ENCODE peak calls at places on chromosomes 4 and X, in six cellular contexts. L, X, D, K, O and E are unnamed samples.
A peak's percentile ranks its signal among the peaks of the same experiment; 100 is the strongest.

GRCh38 chr4:4651811-4652609 is 110.2 kb upstream of the STX18 start:
- DNase-seq in D (peak; percentile 76), O (no peak), L (no peak), X (peak; percentile 47), K (no peak), E (no peak)

GRCh38 chr4:80201326-80202151 is 4.2 kb downstream of the PRDM8 start:
- DNase-seq in K (no peak), O (peak; percentile 75), X (no peak), L (peak; percentile 89), D (peak; percentile 48), E (no peak)

GRCh38 chrX:102767287-102767686 is 46.7 kb downstream of the GPRASP3 start:
- DNase-seq in D (no peak), L (no peak), O (no peak), K (no peak), X (no peak), E (no peak)

GRCh38 chr4:24856586-24856985 is 56.3 kb downstream of the CCDC149 start:
- DNase-seq in X (no peak), O (peak; percentile 80), D (peak; percentile 87), L (peak; percentile 67), K (no peak), E (no peak)

GRCh38 chr4:140046573-140046972 is 107.4 kb downstream of the MAML3 start:
- DNase-seq in O (no peak), D (peak; percentile 77), X (no peak), L (no peak), K (no peak), E (no peak)

GRCh38 chr4:148530114-148530513 is 87.9 kb upstream of the NR3C2 start:
- DNase-seq in D (no peak), K (no peak), X (no peak), O (no peak), L (peak; percentile 55), E (no peak)

GRCh38 chr4:157895205-157895604 is 277.6 kb downstream of the GASK1B start:
- DNase-seq in D (peak; percentile 47), K (no peak), L (no peak), O (no peak), X (peak; percentile 29), E (no peak)

GRCh38 chr4:158630893-158631292 is 40.8 kb downstream of the C4orf46 start:
- DNase-seq in K (no peak), O (no peak), X (no peak), L (peak; percentile 59), D (no peak), E (no peak)

GRCh38 chr4:115759231-115759630 is 645.8 kb upstream of the NDST4 start:
- DNase-seq in K (no peak), X (no peak), D (no peak), L (no peak), O (no peak), E (no peak)

GRCh38 chr4:148120216-148120615 is 322.0 kb downstream of the NR3C2 start:
- DNase-seq in O (no peak), L (no peak), X (no peak), K (no peak), D (no peak), E (no peak)

GRCh38 chrX:47836164-47837072 is at the start of gene ZNF81:
- DNase-seq in X (peak; percentile 95), L (peak; percentile 96), O (peak; percentile 96), D (peak; percentile 98), K (peak; percentile 85), E (peak; percentile 91)

GRCh38 chrX:154511761-154512160 is 4.3 kb downstream of the FAM3A start:
- DNase-seq in L (no peak), K (no peak), O (no peak), X (no peak), D (no peak), E (no peak)

GRCh38 chr4:188197566-188197965 is 58.3 kb downstream of the TRIML1 start:
- DNase-seq in O (no peak), X (no peak), K (no peak), L (no peak), D (no peak), E (no peak)

GRCh38 chr4:98838977-98839618 is 89.8 kb downstream of the EIF4E start:
- DNase-seq in L (peak; percentile 15), X (no peak), O (peak; percentile 30), D (peak; percentile 5), K (no peak), E (no peak)

GRCh38 chr4:12729384-12729783 is 754.8 kb downstream of the RAB28 start:
- DNase-seq in O (peak; percentile 45), K (no peak), L (peak; percentile 15), D (peak; percentile 33), X (no peak), E (no peak)

GRCh38 chrX:31580726-31581125 is 508.9 kb upstream of the FTHL17 start:
- DNase-seq in O (peak; percentile 67), D (peak; percentile 72), K (no peak), L (peak; percentile 52), X (no peak), E (no peak)

GRCh38 chr4:55951191-55951922 is 2.6 kb downstream of the CEP135 start:
- DNase-seq in D (no peak), K (no peak), O (no peak), X (no peak), L (no peak), E (no peak)

GRCh38 chr4:87555751-87556619 is 26.8 kb upstream of the SPARCL1 start:
- DNase-seq in O (peak; percentile 60), L (peak; percentile 58), X (no peak), K (no peak), D (no peak), E (no peak)

GRCh38 chr4:23373269-23373668 is 516.6 kb downstream of the PPARGC1A start:
- DNase-seq in D (peak; percentile 87), O (peak; percentile 20), X (no peak), L (peak; percentile 4), K (no peak), E (no peak)

GRCh38 chrX:131441033-131441432 is 102.8 kb upstream of the OR13H1 start:
- DNase-seq in D (no peak), K (no peak), L (no peak), O (peak; percentile 26), X (no peak), E (no peak)

GRCh38 chr4:188956566-188956965 is 817.3 kb downstream of the TRIML1 start:
- DNase-seq in L (no peak), X (no peak), O (no peak), D (no peak), K (no peak), E (no peak)

GRCh38 chr4:13920901-13921300 is 293.4 kb upstream of the BOD1L1 start:
- DNase-seq in X (peak; percentile 73), O (peak; percentile 100), D (peak; percentile 99), L (peak; percentile 100), K (peak; percentile 54), E (no peak)

GRCh38 chr4:110998308-110998707 is 375.4 kb upstream of the PITX2 start:
- DNase-seq in X (no peak), O (no peak), K (no peak), L (no peak), D (no peak), E (no peak)

GRCh38 chrX:104195489-104196084 is 29.3 kb downstream of the FAM199X start:
- DNase-seq in L (peak; percentile 25), K (no peak), D (peak; percentile 16), O (peak; percentile 44), X (no peak), E (peak; percentile 5)

GRCh38 chr4:72525938-72526337 is 43.1 kb downstream of the ADAMTS3 start:
- DNase-seq in O (peak; percentile 26), K (no peak), X (no peak), L (peak; percentile 43), D (no peak), E (no peak)

GRCh38 chr4:26729027-26729426 is 131.6 kb upstream of the STIM2 start:
- DNase-seq in X (no peak), K (no peak), D (no peak), L (no peak), O (no peak), E (no peak)

GRCh38 chr4:7971159-7971631 is 31.5 kb upstream of the AFAP1 start:
- DNase-seq in X (no peak), K (no peak), O (no peak), L (no peak), D (no peak), E (no peak)

DNA sequence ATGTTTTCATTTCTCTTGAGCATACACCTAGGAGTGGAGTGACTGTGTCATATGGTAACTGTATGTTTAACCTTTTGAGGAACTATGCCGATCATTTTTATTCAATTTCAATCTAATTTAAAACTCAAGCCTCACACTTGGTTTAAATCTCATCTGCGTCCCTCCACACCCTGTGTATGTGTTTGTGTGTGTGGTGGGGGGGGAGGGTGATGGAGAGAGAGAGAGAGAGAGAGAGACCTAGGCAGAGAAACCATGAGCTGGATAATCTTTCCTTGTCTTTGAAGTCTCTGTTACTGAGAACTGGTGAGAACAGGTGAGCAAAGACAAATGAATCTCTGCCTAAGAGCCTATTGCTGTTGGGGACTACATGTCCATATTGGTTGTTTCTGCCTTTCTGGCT is 105.0 kb downstream of the ARHGAP24 start:
- DNase-seq in O (no peak), K (no peak), D (no peak), L (no peak), X (no peak), E (no peak)
- H2BK15ac ChIP-seq in O (no peak overlapping the region), K (no peak overlapping the region), D (no peak overlapping the region), L (no peak overlapping the region), X (no peak overlapping the region), E (no peak overlapping the region)

GRCh38 chr4:151100517-151100916 is 1.1 kb downstream of the RPS3A start:
- DNase-seq in X (no peak), D (no peak), O (no peak), K (no peak), L (no peak), E (no peak)
- H3K27ac ChIP-seq in X (no peak overlapping the region), D (no peak overlapping the region), O (no peak overlapping the region), K (no peak overlapping the region), L (peak overlapping the region; percentile 37), E (no peak overlapping the region)

DNA sequence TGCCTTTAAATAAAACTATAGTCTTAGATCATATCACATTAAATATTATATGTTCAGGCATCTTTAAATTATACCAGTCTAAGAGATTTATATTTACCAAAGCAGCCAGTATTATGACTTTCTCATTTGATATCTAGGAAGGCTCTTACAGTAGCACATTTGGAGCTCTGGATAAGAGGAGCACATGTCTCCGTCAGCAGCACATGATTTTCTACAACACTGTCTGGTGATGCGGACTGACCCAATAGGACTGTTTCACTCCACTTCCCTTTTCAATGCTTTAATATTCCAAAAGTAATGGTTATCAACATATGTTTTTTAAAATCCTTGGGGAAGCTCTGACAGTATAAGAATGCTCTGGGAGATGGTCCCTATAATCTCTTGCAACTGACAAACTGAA is 61.5 kb downstream of the HAUS3 start:
- DNase-seq in D (no peak), L (no peak), O (no peak), K (no peak), X (no peak), E (no peak)
- H2BK15ac ChIP-seq in D (no peak overlapping the region), L (no peak overlapping the region), O (no peak overlapping the region), K (no peak overlapping the region), X (no peak overlapping the region), E (no peak overlapping the region)

GRCh38 chrX:44876076-44876475 is 3.1 kb downstream of the KDM6A start:
- DNase-seq in L (peak; percentile 37), K (no peak), X (no peak), O (no peak), D (no peak), E (no peak)

GRCh38 chrX:44874481-44875184 is 1.6 kb downstream of the KDM6A start:
- DNase-seq in O (peak; percentile 65), K (no peak), L (peak; percentile 49), D (peak; percentile 59), X (no peak), E (no peak)

GRCh38 chrX:44873415-44874270 is 655 bp downstream of the KDM6A start:
- DNase-seq in D (peak; percentile 43), K (no peak), O (peak; percentile 51), X (no peak), L (peak; percentile 44), E (no peak)

GRCh38 chrX:44876767-44877166 is 3.8 kb downstream of the KDM6A start:
- DNase-seq in D (no peak), L (no peak), O (no peak), X (no peak), K (no peak), E (no peak)

GRCh38 chrX:44875185-44875489 is 2.1 kb downstream of the KDM6A start:
- DNase-seq in K (no peak), O (no peak), L (no peak), X (no peak), D (no peak), E (no peak)
- H3K27ac ChIP-seq in K (no peak overlapping the region), O (no peak overlapping the region), L (no peak overlapping the region), X (no peak overlapping the region), D (no peak overlapping the region), E (no peak overlapping the region)